ENCODE peak calls at places on chromosomes 7 and 10, in five cellular contexts. S is brain microvascular endothelial cell, F is HCT116, N is IMR-90, E is left ventricle myocardium inferior. R is an unnamed sample.

GRCh38 chr7:100515072-100515532 is 23.9 kb upstream of the AGFG2 start:
- DNase-seq in N (peak), F (no peak), E (no peak), S (peak), R (peak)

GRCh38 chr10:97153276-97153850 is 32.4 kb downstream of the SLIT1 start:
- DNase-seq in E (no peak), S (no peak), N (no peak), F (no peak), R (no peak)

GRCh38 chr7:1669486-1669951 is 558 bp upstream of the ELFN1 start:
- DNase-seq in F (no peak), S (no peak), N (no peak), E (no peak), R (no peak)

GRCh38 chr7:39678935-39679690 is 55.7 kb downstream of the RALA start:
- DNase-seq in E (no peak), F (no peak), N (peak), S (no peak), R (no peak)

GRCh38 chr10:94218496-94219183 is 144.1 kb downstream of the NOC3L start:
- DNase-seq in E (no peak), N (peak), F (no peak), S (no peak), R (no peak)

GRCh38 chr7:91168766-91169518 is 95.3 kb upstream of the FZD1 start:
- DNase-seq in S (peak), F (no peak), N (peak), E (no peak), R (no peak)

GRCh38 chr10:49628599-49628998 is 14.8 kb downstream of the CHAT start:
- DNase-seq in E (no peak), F (no peak), N (no peak), S (no peak), R (no peak)

GRCh38 chr10:113111260-113111659 is 161.2 kb downstream of the TCF7L2 start:
- DNase-seq in N (no peak), E (no peak), F (no peak), S (no peak), R (no peak)

GRCh38 chr10:13054844-13055243 is 45.1 kb upstream of the OPTN start:
- DNase-seq in S (no peak), N (no peak), E (no peak), F (no peak), R (no peak)

GRCh38 chr10:17847586-17848296 is 38.6 kb downstream of the MRC1 start:
- DNase-seq in N (peak), E (no peak), S (no peak), F (no peak), R (no peak)

GRCh38 chr10:109174526-109174925 is 748.8 kb downstream of the XPNPEP1 start:
- DNase-seq in N (no peak), F (no peak), E (no peak), S (no peak), R (no peak)

GRCh38 chr10:108783897-108784296 is 1139.4 kb downstream of the XPNPEP1 start:
- DNase-seq in S (peak), N (peak), E (no peak), F (peak), R (no peak)

GRCh38 chr7:74037609-74038008 is 9.6 kb downstream of the ELN start:
- DNase-seq in E (peak), F (no peak), S (no peak), N (no peak), R (no peak)

GRCh38 chr7:74039337-74039736 is 11.4 kb downstream of the ELN start:
- DNase-seq in S (no peak), N (no peak), E (no peak), F (no peak), R (no peak)

GRCh38 chr7:74038194-74038961 is 10.4 kb downstream of the ELN start:
- DNase-seq in F (no peak), E (peak), S (no peak), N (no peak), R (no peak)

GRCh38 chr7:74040791-74041520 is 13.0 kb downstream of the ELN start:
- DNase-seq in S (no peak), F (no peak), E (no peak), N (no peak), R (no peak)

DNA sequence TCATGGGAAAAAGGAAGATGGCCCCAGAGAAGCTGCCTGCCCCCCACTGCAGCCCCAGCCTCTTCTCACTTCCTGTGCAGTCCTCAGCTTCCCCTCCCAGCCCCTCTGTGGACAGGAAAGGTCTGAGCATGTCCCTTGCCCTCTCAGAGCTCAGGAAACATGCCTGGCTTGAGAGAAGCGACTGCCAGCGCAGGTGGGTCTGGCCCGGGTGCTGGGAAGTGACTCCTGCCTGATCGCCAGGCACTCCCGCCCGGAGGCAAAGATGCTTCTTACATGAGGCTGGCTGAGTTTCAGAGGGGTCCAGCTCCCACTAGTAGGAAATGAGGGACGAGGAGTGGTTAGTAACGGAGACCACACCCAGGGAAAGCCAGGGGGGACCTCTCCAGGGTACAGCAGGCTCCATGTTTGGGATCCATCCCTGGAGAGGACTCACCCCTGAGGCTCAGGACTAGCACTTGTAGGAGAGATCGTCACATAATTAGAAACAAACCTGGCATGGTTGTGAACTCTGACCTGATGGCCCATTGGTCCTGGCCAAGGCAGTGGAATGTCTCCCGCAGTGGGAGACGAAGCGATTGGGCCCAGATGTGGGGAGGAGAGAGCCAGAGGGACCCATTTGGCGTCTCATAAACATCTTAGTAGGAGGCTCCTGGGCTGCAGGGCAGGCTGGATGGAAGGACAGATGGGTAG is 12.3 kb downstream of the ELN start:
- DNase-seq in N (no peak), S (no peak), E (no peak), F (no peak), R (no peak)
- H3K27ac ChIP-seq in N (no peak), S (no peak), E (peak), F (no peak), R (peak)

DNA sequence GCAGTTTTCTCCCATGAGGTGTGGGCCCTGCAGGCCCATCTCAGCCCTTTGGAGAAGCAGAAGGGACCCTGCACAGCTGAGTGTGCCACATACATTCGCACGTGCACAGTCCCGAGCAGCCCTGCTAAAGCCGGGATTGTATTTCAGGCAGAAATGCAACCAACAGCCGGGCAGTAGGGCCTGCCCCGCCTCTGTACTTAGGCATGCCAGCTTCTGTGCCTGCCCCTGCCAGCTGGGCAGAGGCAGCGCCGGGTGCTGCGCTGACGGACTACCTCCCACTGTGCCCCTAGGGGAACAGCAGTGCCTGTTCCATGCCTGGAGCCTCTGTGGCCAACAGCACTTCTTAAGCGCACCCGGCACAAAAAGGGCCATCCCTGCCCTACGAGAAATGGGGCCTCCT is 170.3 kb downstream of the NEURL1 start:
- DNase-seq in S (no peak), N (no peak), E (peak), F (no peak), R (no peak)
- TF ChIP-seq CTCF in S (no peak), N (no peak), E (peak), F (no peak), R (no peak)

DNA sequence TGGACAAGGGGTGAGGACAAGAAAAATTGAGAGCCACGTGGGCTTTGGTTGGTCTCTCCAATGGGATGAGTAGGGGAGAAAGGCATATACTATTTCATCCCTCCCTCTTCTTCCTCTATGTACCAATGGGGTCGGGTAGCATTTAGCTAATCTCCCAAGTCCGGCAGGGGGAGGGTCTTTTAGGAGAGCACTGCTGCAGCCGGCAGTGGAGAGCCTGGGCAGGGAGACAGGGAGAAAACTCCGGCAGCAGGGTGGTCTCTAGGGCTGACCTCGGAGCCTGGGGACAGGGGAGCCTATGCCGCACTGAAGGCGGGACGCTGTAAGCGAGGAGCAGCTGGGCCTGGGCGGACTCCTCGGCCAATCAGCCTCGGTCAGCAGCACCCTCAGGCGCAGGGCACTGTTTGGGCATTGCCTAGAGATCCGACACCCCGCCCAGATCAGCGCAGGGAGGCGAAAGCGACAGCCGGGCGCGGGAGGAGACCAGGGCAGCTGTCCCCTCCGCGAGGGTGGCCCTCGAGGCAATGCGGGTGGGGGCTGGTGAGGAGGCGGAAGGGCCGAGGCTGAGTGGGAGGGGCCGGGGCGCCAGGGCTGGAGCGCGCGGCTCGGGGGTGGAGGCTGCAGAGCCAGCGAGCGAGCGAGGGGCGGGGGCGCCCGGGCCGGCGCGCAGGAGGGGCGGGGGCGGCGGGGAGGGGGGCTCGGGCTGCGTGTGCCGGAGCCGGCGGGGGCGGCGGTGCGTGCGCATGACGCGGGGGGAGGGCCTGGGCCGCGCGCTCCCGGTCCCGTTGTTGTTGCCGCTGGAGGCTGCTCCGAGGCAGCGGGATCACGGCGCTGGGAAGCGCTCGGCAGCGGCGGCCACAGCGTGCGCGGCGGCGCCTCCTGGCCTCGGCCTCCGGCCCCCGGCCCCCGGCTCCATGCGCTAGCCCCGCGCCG is at the start of gene AGAP3:
- DNase-seq in S (peak), F (peak), E (peak), N (peak), R (peak)
- H3K27ac ChIP-seq in S (peak), F (peak), E (peak), N (peak), R (peak)

DNA sequence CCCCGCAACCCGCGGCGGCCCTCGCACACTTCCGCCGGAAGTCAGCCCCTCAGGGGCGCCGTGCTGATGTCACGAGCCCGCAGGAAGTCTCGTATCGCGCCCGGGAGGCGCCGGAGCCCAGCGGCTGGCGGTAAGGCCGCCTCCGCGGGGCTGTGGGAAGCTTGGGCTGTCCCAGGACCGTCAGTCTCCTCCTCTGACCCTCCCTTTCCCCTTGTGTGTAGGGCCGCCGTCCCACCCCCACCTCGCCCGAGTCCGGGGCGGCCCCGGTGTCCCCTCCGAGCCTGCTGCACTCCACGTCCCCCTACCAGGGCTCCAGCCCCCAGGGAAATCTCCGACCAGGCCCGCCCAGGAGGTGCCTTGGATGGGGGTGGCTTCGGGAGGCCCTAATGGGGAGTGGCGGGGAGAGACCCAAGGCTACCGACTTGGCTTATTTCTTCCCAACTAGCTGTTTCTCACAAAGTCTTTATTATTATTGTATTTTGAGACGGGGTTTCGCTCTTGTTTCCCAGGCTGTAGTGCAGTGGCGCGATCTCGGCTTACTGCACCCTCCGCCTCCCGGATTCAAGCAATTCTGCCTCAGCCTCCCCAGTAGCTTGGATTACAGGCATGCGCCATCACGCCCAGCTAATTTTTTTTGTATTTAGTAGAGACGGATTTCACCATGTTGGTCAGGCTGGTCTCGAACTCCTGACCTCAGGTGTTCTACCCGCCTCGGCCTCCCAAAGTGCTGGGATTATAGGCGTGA is at the start of gene ZDHHC4:
- DNase-seq in F (peak), N (peak), E (peak), S (peak), R (peak)
- TF ChIP-seq CTCF in F (no peak), N (no peak), E (no peak), S (no peak), R (no peak)

GRCh38 chr10:24449334-24449740 is 240.4 kb downstream of the KIAA1217 start:
- DNase-seq in N (peak), E (no peak), F (no peak), S (no peak), R (no peak)
- H3K27ac ChIP-seq in N (peak), E (peak), F (no peak), S (peak), R (no peak)

R was measured in RWPE1.